ENCODE peak calls at places on chromosome 11, in seven cellular contexts. O is pancreas, F is fibroblast of lung, Y is upper lobe of right lung, V is psoas muscle, X is body of pancreas, S is SJCRH30. R is an unnamed sample. For H3K9me3, the result is how much of the 10 kb centered on the place peaks cover.

GRCh38 chr11:107576497-107577086 is 11.1 kb upstream of the ALKBH8 start:
- DNase-seq in O (peak), F (peak), Y (no peak), V (peak), X (peak), S (peak), R (peak)

GRCh38 chr11:112513936-112514716 is 253.5 kb upstream of the PLET1 start:
- DNase-seq in O (no peak), F (no peak), Y (no peak), V (no peak), X (no peak), S (no peak), R (no peak)

GRCh38 chr11:124569697-124570096 is at the start of gene OR8A1:
- DNase-seq in O (no peak), F (no peak), Y (no peak), V (no peak), X (no peak), S (no peak), R (no peak)

GRCh38 chr11:12631651-12632050 is 42.6 kb upstream of the TEAD1 start:
- DNase-seq in O (no peak), F (no peak), Y (no peak), V (no peak), X (no peak), S (no peak), R (no peak)

GRCh38 chr11:55607545-55607944 is at the start of gene OR4C11:
- DNase-seq in O (no peak), F (no peak), Y (no peak), V (no peak), X (no peak), S (no peak), R (no peak)

GRCh38 chr11:61065955-61066638 is 36.2 kb upstream of the CD5 start:
- DNase-seq in O (no peak), F (no peak), Y (no peak), V (no peak), X (no peak), S (no peak), R (no peak)

GRCh38 chr11:123454060-123454651 is 24.1 kb downstream of the GRAMD1B start:
- DNase-seq in O (no peak), F (no peak), Y (no peak), V (no peak), X (no peak), S (peak), R (peak)

GRCh38 chr11:95863486-95864140 is 60.3 kb downstream of the MTMR2 start:
- DNase-seq in O (no peak), F (peak), Y (no peak), V (no peak), X (no peak), S (no peak), R (no peak)

GRCh38 chr11:75801362-75802021 is 13.5 kb upstream of the UVRAG start:
- DNase-seq in O (no peak), F (no peak), Y (no peak), V (no peak), X (no peak), S (no peak), R (no peak)

GRCh38 chr11:121563900-121564822 is 111.4 kb upstream of the SORL1-AS1 start:
- DNase-seq in O (no peak), F (peak), Y (no peak), V (no peak), X (no peak), S (no peak), R (no peak)

GRCh38 chr11:128052912-128053641 is 534.3 kb downstream of the ETS1 start:
- DNase-seq in O (no peak), F (peak), Y (no peak), V (no peak), X (no peak), S (peak), R (no peak)

GRCh38 chr11:27309064-27309463 is 54.0 kb downstream of the CCDC34 start:
- DNase-seq in O (no peak), F (no peak), Y (no peak), V (no peak), X (no peak), S (no peak), R (no peak)

GRCh38 chr11:114606003-114606801 is 10.6 kb upstream of the NXPE4 start:
- DNase-seq in O (no peak), F (no peak), Y (no peak), V (no peak), X (no peak), S (no peak), R (no peak)
- H3K9me3 ChIP-seq in O (under half), F (under half), Y (under half), V (under half), X (under half), S (under half), R (under half)

GRCh38 chr11:1138053-1138452 is 19.7 kb upstream of the MUC5AC start:
- DNase-seq in O (no peak), F (peak), Y (no peak), V (no peak), X (no peak), S (no peak), R (no peak)
- H3K9me3 ChIP-seq in O (under half), F (under half), Y (under half), V (under half), X (under half), S (under half), R (under half)

GRCh38 chr11:38221295-38221694 is 1623.3 kb upstream of the RAG2 start:
- DNase-seq in O (no peak), F (no peak), Y (no peak), V (no peak), X (no peak), S (no peak), R (no peak)

GRCh38 chr11:38226684-38227083 is 1628.6 kb upstream of the RAG2 start:
- DNase-seq in O (no peak), F (no peak), Y (no peak), V (no peak), X (no peak), S (no peak), R (no peak)
- H3K9me3 ChIP-seq in O (under half), F (under half), Y (under half), V (under half), X (under half), S (under half), R (under half)

DNA sequence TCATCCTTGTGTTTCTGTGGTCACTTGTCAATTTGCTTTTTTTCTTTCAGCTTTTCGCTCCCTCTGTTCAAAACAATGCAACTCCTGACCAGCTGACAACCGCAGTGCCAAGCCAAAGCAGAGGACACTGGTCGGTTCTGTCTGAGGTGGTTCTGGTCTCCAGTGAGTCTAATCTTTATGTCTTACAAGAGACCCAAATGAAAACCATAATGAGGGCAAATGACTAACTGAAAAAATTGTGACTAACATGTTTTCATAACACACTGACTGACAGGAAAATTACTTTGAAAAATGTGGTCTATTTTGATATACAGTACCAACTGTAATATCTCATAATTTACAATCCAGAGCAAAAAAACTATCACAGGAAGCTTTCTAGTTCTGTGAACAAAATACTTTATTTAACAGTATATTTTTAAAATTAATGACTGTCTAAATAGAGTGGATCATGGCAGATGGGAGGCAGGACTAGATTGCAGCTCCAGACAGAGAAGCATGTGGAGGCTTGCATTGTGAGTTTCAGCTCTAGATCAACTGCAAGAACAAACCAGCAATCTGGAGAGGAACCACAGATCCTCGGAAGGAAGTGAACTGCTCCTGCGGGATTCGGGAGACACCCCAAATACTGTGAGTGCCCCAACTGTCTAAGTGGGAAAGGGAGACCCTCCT is 311.8 kb downstream of the SBF2 start:
- DNase-seq in O (no peak), F (no peak), Y (no peak), V (no peak), X (no peak), S (no peak), R (no peak)
- H3K9me3 ChIP-seq in O (under half), F (under half), Y (under half), V (under half), X (under half), S (under half), R (under half)

DNA sequence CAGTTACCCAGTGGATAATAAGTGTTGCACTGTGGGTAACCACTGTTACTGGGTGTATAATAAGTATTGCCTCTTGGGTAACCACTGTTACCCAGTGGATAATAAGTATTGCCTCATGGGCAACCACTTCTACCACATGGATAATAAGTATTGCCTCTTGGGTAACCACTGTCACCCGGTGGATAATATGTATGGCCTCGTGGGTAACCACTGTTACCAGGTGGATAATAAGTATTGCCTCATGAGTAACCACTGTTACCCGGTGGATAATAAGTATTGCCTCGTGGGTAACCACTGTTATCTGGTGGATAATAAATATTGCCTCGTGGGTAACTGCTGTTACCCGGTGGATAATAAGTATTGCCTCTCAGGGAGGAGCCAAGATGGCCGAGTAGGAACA is 29.7 kb upstream of the NXPE4 start:
- DNase-seq in O (no peak), F (no peak), Y (no peak), V (no peak), X (no peak), S (no peak), R (no peak)
- H3K9me3 ChIP-seq in O (under half), F (under half), Y (under half), V (under half), X (under half), S (under half), R (under half)

GRCh38 chr11:114614127-114614720 is 18.6 kb upstream of the NXPE4 start:
- DNase-seq in O (no peak), F (no peak), Y (no peak), V (no peak), X (no peak), S (no peak), R (no peak)

GRCh38 chr11:114609429-114609828 is 13.8 kb upstream of the NXPE4 start:
- DNase-seq in O (no peak), F (no peak), Y (no peak), V (no peak), X (no peak), S (no peak), R (no peak)

GRCh38 chr11:114612686-114613085 is 17.1 kb upstream of the NXPE4 start:
- DNase-seq in O (no peak), F (no peak), Y (no peak), V (no peak), X (no peak), S (no peak), R (no peak)

GRCh38 chr11:114610550-114610949 is 15.0 kb upstream of the NXPE4 start:
- DNase-seq in O (no peak), F (no peak), Y (no peak), V (no peak), X (no peak), S (no peak), R (no peak)

GRCh38 chr11:114610984-114611944 is 15.7 kb upstream of the NXPE4 start:
- DNase-seq in O (no peak), F (peak), Y (no peak), V (no peak), X (no peak), S (no peak), R (no peak)
- H3K9me3 ChIP-seq in O (under half), F (under half), Y (under half), V (under half), X (under half), S (under half), R (under half)

GRCh38 chr11:133935551-133935910 is 21.2 kb downstream of the IGSF9B start:
- DNase-seq in O (no peak), F (no peak), Y (no peak), V (no peak), X (no peak), S (no peak), R (no peak)

GRCh38 chr11:133937468-133937867 is 19.3 kb downstream of the IGSF9B start:
- DNase-seq in O (no peak), F (no peak), Y (no peak), V (no peak), X (no peak), S (no peak), R (no peak)

GRCh38 chr11:133937015-133937414 is 19.8 kb downstream of the IGSF9B start:
- DNase-seq in O (no peak), F (no peak), Y (no peak), V (no peak), X (no peak), S (no peak), R (no peak)

GRCh38 chr11:133936136-133936535 is 20.6 kb downstream of the IGSF9B start:
- DNase-seq in O (no peak), F (no peak), Y (no peak), V (no peak), X (no peak), S (no peak), R (no peak)

DNA sequence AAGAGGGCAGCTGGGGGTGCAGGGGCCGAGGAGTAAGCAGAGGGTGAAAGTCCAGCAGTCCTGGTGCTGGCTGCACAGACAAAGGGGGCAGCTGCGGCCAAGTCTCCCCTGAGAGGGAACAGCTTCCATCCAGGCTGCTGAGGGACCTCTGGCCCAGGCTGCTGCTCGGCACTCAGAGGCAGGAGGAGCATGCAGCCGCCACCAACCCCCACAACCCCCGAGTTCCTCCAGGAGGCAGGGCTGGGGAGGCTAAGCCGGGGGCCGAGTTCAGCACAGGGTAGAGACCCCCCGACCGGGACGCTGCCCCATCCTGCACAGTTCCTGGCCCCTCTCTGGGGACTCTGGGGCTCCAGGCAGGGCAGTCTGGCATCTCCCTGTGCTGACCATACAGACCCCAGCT is 20.2 kb downstream of the IGSF9B start:
- DNase-seq in O (no peak), F (no peak), Y (no peak), V (no peak), X (no peak), S (no peak), R (no peak)
- H3K9me3 ChIP-seq in O (under half), F (under half), Y (under half), V (under half), X (under half), S (under half), R (under half)

DNA sequence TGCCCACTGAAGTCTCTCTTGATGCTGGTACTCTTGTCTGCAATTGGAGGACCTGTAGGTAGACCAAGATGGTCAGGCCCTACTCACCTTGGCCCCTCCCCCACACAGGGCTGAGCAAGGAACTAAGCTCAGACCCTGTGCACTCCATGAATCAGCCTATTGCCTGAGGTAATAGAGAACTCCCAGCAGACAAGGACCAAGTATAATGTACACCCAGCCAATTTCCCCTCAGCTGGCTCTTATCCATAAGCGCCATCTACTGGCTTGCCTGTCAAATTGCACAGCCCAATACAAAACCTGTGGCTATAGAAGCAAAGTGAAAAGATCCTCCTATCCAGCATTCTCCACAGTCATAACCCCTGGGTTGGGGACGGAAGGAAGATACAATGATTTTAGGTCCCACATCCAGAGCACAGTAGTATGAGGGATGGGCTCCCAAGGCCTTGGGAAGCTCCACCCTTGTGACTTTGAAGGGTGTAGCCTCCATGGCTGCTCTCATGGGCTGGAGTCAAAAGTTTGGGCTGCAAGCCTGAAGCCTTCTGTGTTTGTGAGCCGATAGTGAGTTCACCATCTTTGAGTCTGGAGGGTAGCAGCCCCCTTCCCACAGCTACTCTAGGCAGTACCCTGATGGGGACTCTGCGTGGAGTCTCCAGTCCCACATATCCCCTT is 56.0 kb downstream of the GLYATL2 start:
- DNase-seq in O (peak), F (peak), Y (no peak), V (no peak), X (peak), S (peak), R (no peak)
- H3K9me3 ChIP-seq in O (under half), F (under half), Y (under half), V (under half), X (under half), S (under half), R (under half)

GRCh38 chr11:88818978-88819377 is 246.8 kb downstream of the GRM5 start:
- DNase-seq in O (no peak), F (peak), Y (no peak), V (no peak), X (no peak), S (no peak), R (no peak)
- H3K9me3 ChIP-seq in O (under half), F (under half), Y (under half), V (under half), X (under half), S (under half), R (under half)

GRCh38 chr11:34706709-34707461 is 86.0 kb downstream of the EHF start:
- DNase-seq in O (no peak), F (no peak), Y (no peak), V (no peak), X (no peak), S (no peak), R (no peak)
- H3K9me3 ChIP-seq in O (under half), F (under half), Y (under half), V (under half), X (under half), S (under half), R (under half)

R was measured in T-helper 17 cell.